ENCODE peak calls at places on chromosomes 4 and X, in ten cellular contexts. One of them, this sample, is unnamed. For H3K27me3, the result is how much of the 10 kb centered on the place peaks cover.

GRCh38 chr4:154779362-154779947 is 1.6 kb upstream of the RBM46 start:
- DNase-seq in brain microvascular endothelial cell: no peak
- DNase-seq in lower lobe of right lung: no peak
- DNase-seq in CD8-positive, alpha-beta T cell: no peak
- DNase-seq in uterus: no peak
- DNase-seq in H1: no peak
- DNase-seq in pancreas: no peak
- DNase-seq in ascending aorta: no peak
- DNase-seq in heart right ventricle: no peak
- DNase-seq in lung: no peak
- DNase-seq in this sample: no peak

GRCh38 chrX:115459883-115460564 is 101.0 kb upstream of the PLS3 start:
- DNase-seq in brain microvascular endothelial cell: no peak
- DNase-seq in lower lobe of right lung: no peak
- DNase-seq in CD8-positive, alpha-beta T cell: no peak
- DNase-seq in uterus: no peak
- DNase-seq in H1: no peak
- DNase-seq in pancreas: no peak
- DNase-seq in ascending aorta: no peak
- DNase-seq in heart right ventricle: no peak
- DNase-seq in lung: no peak
- DNase-seq in this sample: no peak

GRCh38 chr4:41384992-41385391 is 128.3 kb downstream of the UCHL1 start:
- DNase-seq in brain microvascular endothelial cell: no peak
- DNase-seq in lower lobe of right lung: peak
- DNase-seq in CD8-positive, alpha-beta T cell: no peak
- DNase-seq in uterus: peak
- DNase-seq in H1: no peak
- DNase-seq in pancreas: peak
- DNase-seq in ascending aorta: peak
- DNase-seq in heart right ventricle: peak
- DNase-seq in lung: peak
- DNase-seq in this sample: no peak

GRCh38 chrX:41475166-41475565 is 28.0 kb downstream of the NYX start:
- DNase-seq in brain microvascular endothelial cell: no peak
- DNase-seq in lower lobe of right lung: no peak
- DNase-seq in CD8-positive, alpha-beta T cell: no peak
- DNase-seq in uterus: no peak
- DNase-seq in H1: no peak
- DNase-seq in pancreas: no peak
- DNase-seq in ascending aorta: no peak
- DNase-seq in heart right ventricle: no peak
- DNase-seq in lung: no peak
- DNase-seq in this sample: no peak

GRCh38 chr4:106105697-106106096 is 210.3 kb downstream of the TBCK start:
- DNase-seq in brain microvascular endothelial cell: no peak
- DNase-seq in lower lobe of right lung: no peak
- DNase-seq in CD8-positive, alpha-beta T cell: no peak
- DNase-seq in uterus: no peak
- DNase-seq in H1: no peak
- DNase-seq in pancreas: no peak
- DNase-seq in ascending aorta: no peak
- DNase-seq in heart right ventricle: no peak
- DNase-seq in lung: no peak
- DNase-seq in this sample: no peak

GRCh38 chr4:53490965-53491622 is 100.2 kb downstream of the LNX1 start:
- DNase-seq in brain microvascular endothelial cell: peak
- DNase-seq in lower lobe of right lung: no peak
- DNase-seq in CD8-positive, alpha-beta T cell: no peak
- DNase-seq in uterus: peak
- DNase-seq in H1: no peak
- DNase-seq in pancreas: no peak
- DNase-seq in ascending aorta: peak
- DNase-seq in heart right ventricle: peak
- DNase-seq in lung: no peak
- DNase-seq in this sample: no peak

GRCh38 chrX:12441376-12442128 is 303.3 kb downstream of the FRMPD4 start:
- DNase-seq in brain microvascular endothelial cell: peak
- DNase-seq in lower lobe of right lung: no peak
- DNase-seq in CD8-positive, alpha-beta T cell: no peak
- DNase-seq in uterus: no peak
- DNase-seq in H1: no peak
- DNase-seq in pancreas: no peak
- DNase-seq in ascending aorta: no peak
- DNase-seq in heart right ventricle: no peak
- DNase-seq in lung: no peak
- DNase-seq in this sample: no peak

GRCh38 chr4:117327491-117327890 is 242.1 kb upstream of the TRAM1L1 start:
- DNase-seq in brain microvascular endothelial cell: no peak
- DNase-seq in lower lobe of right lung: no peak
- DNase-seq in CD8-positive, alpha-beta T cell: no peak
- DNase-seq in uterus: no peak
- DNase-seq in H1: no peak
- DNase-seq in pancreas: no peak
- DNase-seq in ascending aorta: no peak
- DNase-seq in heart right ventricle: no peak
- DNase-seq in lung: no peak
- DNase-seq in this sample: no peak

GRCh38 chrX:69031971-69032391 is 133.3 kb downstream of the PJA1 start:
- DNase-seq in brain microvascular endothelial cell: no peak
- DNase-seq in lower lobe of right lung: no peak
- DNase-seq in CD8-positive, alpha-beta T cell: no peak
- DNase-seq in uterus: no peak
- DNase-seq in H1: no peak
- DNase-seq in pancreas: no peak
- DNase-seq in ascending aorta: peak
- DNase-seq in heart right ventricle: no peak
- DNase-seq in lung: peak
- DNase-seq in this sample: no peak

GRCh38 chr4:98260047-98260578 is 1.1 kb upstream of the RAP1GDS1 start:
- DNase-seq in brain microvascular endothelial cell: no peak
- DNase-seq in lower lobe of right lung: no peak
- DNase-seq in CD8-positive, alpha-beta T cell: no peak
- DNase-seq in uterus: peak
- DNase-seq in H1: no peak
- DNase-seq in pancreas: peak
- DNase-seq in ascending aorta: no peak
- DNase-seq in heart right ventricle: no peak
- DNase-seq in lung: peak
- DNase-seq in this sample: peak

GRCh38 chrX:66676990-66677389 is 38.1 kb upstream of the EDA2R start:
- DNase-seq in brain microvascular endothelial cell: peak
- DNase-seq in lower lobe of right lung: no peak
- DNase-seq in CD8-positive, alpha-beta T cell: no peak
- DNase-seq in uterus: no peak
- DNase-seq in H1: no peak
- DNase-seq in pancreas: no peak
- DNase-seq in ascending aorta: no peak
- DNase-seq in heart right ventricle: no peak
- DNase-seq in lung: no peak
- DNase-seq in this sample: no peak

GRCh38 chr4:150007512-150007911 is 70.7 kb upstream of the DCLK2 start:
- DNase-seq in brain microvascular endothelial cell: peak
- DNase-seq in lower lobe of right lung: no peak
- DNase-seq in CD8-positive, alpha-beta T cell: no peak
- DNase-seq in uterus: no peak
- DNase-seq in H1: no peak
- DNase-seq in pancreas: no peak
- DNase-seq in ascending aorta: no peak
- DNase-seq in heart right ventricle: no peak
- DNase-seq in lung: no peak
- DNase-seq in this sample: no peak

GRCh38 chrX:111095974-111096870 is at the start of gene PAK3:
- DNase-seq in brain microvascular endothelial cell: peak
- DNase-seq in lower lobe of right lung: peak
- DNase-seq in CD8-positive, alpha-beta T cell: no peak
- DNase-seq in uterus: peak
- DNase-seq in H1: no peak
- DNase-seq in pancreas: peak
- DNase-seq in ascending aorta: peak
- DNase-seq in heart right ventricle: peak
- DNase-seq in lung: no peak
- DNase-seq in this sample: no peak

GRCh38 chr4:123851521-123851920 is 454.9 kb downstream of the SPRY1 start:
- DNase-seq in brain microvascular endothelial cell: no peak
- DNase-seq in lower lobe of right lung: no peak
- DNase-seq in CD8-positive, alpha-beta T cell: no peak
- DNase-seq in uterus: no peak
- DNase-seq in H1: no peak
- DNase-seq in pancreas: no peak
- DNase-seq in ascending aorta: no peak
- DNase-seq in heart right ventricle: no peak
- DNase-seq in lung: no peak
- DNase-seq in this sample: no peak

GRCh38 chr4:24228692-24229091 is 338.8 kb upstream of the PPARGC1A start:
- DNase-seq in brain microvascular endothelial cell: no peak
- DNase-seq in lower lobe of right lung: no peak
- DNase-seq in CD8-positive, alpha-beta T cell: no peak
- DNase-seq in uterus: no peak
- DNase-seq in H1: no peak
- DNase-seq in pancreas: no peak
- DNase-seq in ascending aorta: no peak
- DNase-seq in heart right ventricle: no peak
- DNase-seq in lung: no peak
- DNase-seq in this sample: no peak

GRCh38 chr4:6523251-6523650 is 50.8 kb upstream of the PPP2R2C start:
- DNase-seq in brain microvascular endothelial cell: no peak
- DNase-seq in lower lobe of right lung: no peak
- DNase-seq in CD8-positive, alpha-beta T cell: no peak
- DNase-seq in uterus: no peak
- DNase-seq in H1: no peak
- DNase-seq in pancreas: no peak
- DNase-seq in ascending aorta: no peak
- DNase-seq in heart right ventricle: no peak
- DNase-seq in lung: no peak
- DNase-seq in this sample: no peak

GRCh38 chr4:6526171-6526570 is 48.8 kb upstream of the MAN2B2 start:
- DNase-seq in brain microvascular endothelial cell: no peak
- DNase-seq in lower lobe of right lung: no peak
- DNase-seq in CD8-positive, alpha-beta T cell: no peak
- DNase-seq in uterus: no peak
- DNase-seq in H1: no peak
- DNase-seq in pancreas: no peak
- DNase-seq in ascending aorta: no peak
- DNase-seq in heart right ventricle: no peak
- DNase-seq in lung: no peak
- DNase-seq in this sample: no peak

GRCh38 chr4:6526696-6527095 is 48.3 kb upstream of the MAN2B2 start:
- DNase-seq in brain microvascular endothelial cell: no peak
- DNase-seq in lower lobe of right lung: no peak
- DNase-seq in CD8-positive, alpha-beta T cell: no peak
- DNase-seq in uterus: no peak
- DNase-seq in H1: no peak
- DNase-seq in pancreas: no peak
- DNase-seq in ascending aorta: no peak
- DNase-seq in heart right ventricle: no peak
- DNase-seq in lung: no peak
- DNase-seq in this sample: no peak

GRCh38 chr4:6525474-6525873 is 49.5 kb upstream of the MAN2B2 start:
- DNase-seq in brain microvascular endothelial cell: no peak
- DNase-seq in lower lobe of right lung: no peak
- DNase-seq in CD8-positive, alpha-beta T cell: no peak
- DNase-seq in uterus: no peak
- DNase-seq in H1: no peak
- DNase-seq in pancreas: no peak
- DNase-seq in ascending aorta: no peak
- DNase-seq in heart right ventricle: no peak
- DNase-seq in lung: no peak
- DNase-seq in this sample: no peak

GRCh38 chr4:6524436-6524835 is 50.6 kb upstream of the MAN2B2 start:
- DNase-seq in brain microvascular endothelial cell: no peak
- DNase-seq in lower lobe of right lung: no peak
- DNase-seq in CD8-positive, alpha-beta T cell: no peak
- DNase-seq in uterus: no peak
- DNase-seq in H1: no peak
- DNase-seq in pancreas: no peak
- DNase-seq in ascending aorta: no peak
- DNase-seq in heart right ventricle: no peak
- DNase-seq in lung: no peak
- DNase-seq in this sample: no peak
- H3K27ac ChIP-seq in brain microvascular endothelial cell: no peak
- H3K27ac ChIP-seq in lower lobe of right lung: no peak
- H3K27ac ChIP-seq in CD8-positive, alpha-beta T cell: no peak
- H3K27ac ChIP-seq in uterus: no peak
- H3K27ac ChIP-seq in H1: no peak
- H3K27ac ChIP-seq in pancreas: no peak
- H3K27ac ChIP-seq in ascending aorta: no peak
- H3K27ac ChIP-seq in heart right ventricle: no peak
- H3K27ac ChIP-seq in lung: no peak
- H3K27ac ChIP-seq in this sample: no peak

GRCh38 chr4:1421650-1422049 is 15.4 kb upstream of the NKX1-1 start:
- DNase-seq in brain microvascular endothelial cell: no peak
- DNase-seq in lower lobe of right lung: no peak
- DNase-seq in CD8-positive, alpha-beta T cell: no peak
- DNase-seq in uterus: no peak
- DNase-seq in H1: no peak
- DNase-seq in pancreas: no peak
- DNase-seq in ascending aorta: no peak
- DNase-seq in heart right ventricle: no peak
- DNase-seq in lung: no peak
- DNase-seq in this sample: no peak
- H3K27me3 ChIP-seq in brain microvascular endothelial cell: under half
- H3K27me3 ChIP-seq in lower lobe of right lung: under half
- H3K27me3 ChIP-seq in CD8-positive, alpha-beta T cell: under half
- H3K27me3 ChIP-seq in uterus: under half
- H3K27me3 ChIP-seq in H1: under half
- H3K27me3 ChIP-seq in pancreas: under half
- H3K27me3 ChIP-seq in ascending aorta: under half
- H3K27me3 ChIP-seq in heart right ventricle: under half
- H3K27me3 ChIP-seq in lung: under half
- H3K27me3 ChIP-seq in this sample: under half

GRCh38 chrX:10725071-10725470 is 104.7 kb upstream of the MID1 start:
- DNase-seq in brain microvascular endothelial cell: no peak
- DNase-seq in lower lobe of right lung: no peak
- DNase-seq in CD8-positive, alpha-beta T cell: no peak
- DNase-seq in uterus: no peak
- DNase-seq in H1: no peak
- DNase-seq in pancreas: no peak
- DNase-seq in ascending aorta: no peak
- DNase-seq in heart right ventricle: no peak
- DNase-seq in lung: no peak
- DNase-seq in this sample: no peak
- TF ChIP-seq CTCF in brain microvascular endothelial cell: peak
- TF ChIP-seq CTCF in lower lobe of right lung: no peak
- TF ChIP-seq CTCF in CD8-positive, alpha-beta T cell: no peak
- TF ChIP-seq CTCF in uterus: no peak
- TF ChIP-seq CTCF in H1: no peak
- TF ChIP-seq CTCF in pancreas: no peak
- TF ChIP-seq CTCF in ascending aorta: no peak
- TF ChIP-seq CTCF in heart right ventricle: no peak
- TF ChIP-seq CTCF in lung: no peak
- TF ChIP-seq CTCF in this sample: no peak

DNA sequence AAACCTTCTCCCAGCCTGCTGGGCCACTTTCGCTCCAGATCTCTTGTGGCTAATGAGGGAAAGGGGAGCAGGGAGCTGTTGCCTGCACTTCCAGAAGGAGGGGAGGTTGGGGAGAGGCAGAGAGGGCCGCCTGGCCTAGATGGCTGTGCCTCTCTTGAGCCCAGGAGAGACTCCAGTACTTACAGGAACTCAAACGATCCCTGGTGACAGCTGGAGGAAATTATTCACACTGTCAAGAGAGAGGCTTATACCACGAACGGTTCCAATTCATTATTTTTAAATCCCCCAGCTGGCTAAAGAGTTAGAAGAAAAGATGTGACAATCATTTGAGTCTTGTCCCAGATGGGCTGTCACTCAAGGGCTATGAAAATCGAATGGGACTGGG is 96.1 kb downstream of the PHKA2 start:
- DNase-seq in brain microvascular endothelial cell: no peak
- DNase-seq in lower lobe of right lung: no peak
- DNase-seq in CD8-positive, alpha-beta T cell: no peak
- DNase-seq in uterus: no peak
- DNase-seq in H1: no peak
- DNase-seq in pancreas: no peak
- DNase-seq in ascending aorta: no peak
- DNase-seq in heart right ventricle: no peak
- DNase-seq in lung: no peak
- DNase-seq in this sample: no peak
- H3K27ac ChIP-seq in brain microvascular endothelial cell: no peak
- H3K27ac ChIP-seq in lower lobe of right lung: peak
- H3K27ac ChIP-seq in CD8-positive, alpha-beta T cell: no peak
- H3K27ac ChIP-seq in uterus: peak
- H3K27ac ChIP-seq in H1: no peak
- H3K27ac ChIP-seq in pancreas: no peak
- H3K27ac ChIP-seq in ascending aorta: peak
- H3K27ac ChIP-seq in heart right ventricle: peak
- H3K27ac ChIP-seq in lung: peak
- H3K27ac ChIP-seq in this sample: no peak